ENCODE peak calls at places on chromosomes 12 and 14, in eight cellular contexts. Z, I, O, M, Q, S, W and C are unnamed samples.

GRCh38 chr14:103845327-103845726 is 2.0 kb downstream of the PPP1R13B start:
- DNase-seq in Z (no peak), I (no peak), O (no peak), M (no peak), Q (no peak), S (no peak), W (no peak), C (no peak)

GRCh38 chr12:123533672-123534643 is at the start of gene RILPL1:
- DNase-seq in Z (peak; percentile 96), I (peak; percentile 81), O (peak; percentile 70), M (peak; percentile 68), Q (peak; percentile 45), S (peak; percentile 41), W (no peak), C (peak; percentile 56)

GRCh38 chr14:32564591-32564990 is 235.5 kb downstream of the AKAP6 start:
- DNase-seq in Z (no peak), I (no peak), O (no peak), M (no peak), Q (no peak), S (no peak), W (no peak), C (no peak)

GRCh38 chr12:727321-727720 is 25.1 kb upstream of the WNK1 start:
- DNase-seq in Z (no peak), I (no peak), O (no peak), M (no peak), Q (no peak), S (no peak), W (no peak), C (peak; percentile 49)

GRCh38 chr12:108271951-108272729 is 67.0 kb downstream of the CMKLR1 start:
- DNase-seq in Z (no peak), I (no peak), O (no peak), M (no peak), Q (no peak), S (no peak), W (no peak), C (no peak)

GRCh38 chr12:96140110-96140509 is 54.1 kb upstream of the ELK3 start:
- DNase-seq in Z (no peak), I (no peak), O (no peak), M (no peak), Q (no peak), S (no peak), W (no peak), C (peak; percentile 34)

GRCh38 chr12:132190012-132190755 is 45.9 kb downstream of the NOC4L start:
- DNase-seq in Z (no peak), I (no peak), O (no peak), M (peak; percentile 45), Q (no peak), S (no peak), W (no peak), C (peak; percentile 50)

GRCh38 chr12:52387859-52388258 is 2.4 kb upstream of the KRT84 start:
- DNase-seq in Z (no peak), I (peak; percentile 42), O (no peak), M (no peak), Q (no peak), S (no peak), W (no peak), C (no peak)

GRCh38 chr12:55957106-55957859 is 8.6 kb downstream of the PMEL start:
- DNase-seq in Z (no peak), I (no peak), O (no peak), M (no peak), Q (no peak), S (peak; percentile 79), W (no peak), C (no peak)

GRCh38 chr14:105023144-105023543 is 2.3 kb upstream of the CDCA4 start:
- DNase-seq in Z (no peak), I (no peak), O (no peak), M (no peak), Q (no peak), S (no peak), W (no peak), C (no peak)

GRCh38 chr14:105019861-105020814 is 745 bp downstream of the CDCA4 start:
- DNase-seq in Z (no peak), I (no peak), O (no peak), M (peak; percentile 50), Q (peak; percentile 47), S (peak; percentile 39), W (no peak), C (no peak)

GRCh38 chr14:105022276-105022670 is 1.4 kb upstream of the CDCA4 start:
- DNase-seq in Z (no peak), I (no peak), O (no peak), M (no peak), Q (no peak), S (no peak), W (no peak), C (no peak)

GRCh38 chr14:105020815-105021655 is at the start of gene CDCA4:
- DNase-seq in Z (peak; percentile 97), I (peak; percentile 98), O (peak; percentile 98), M (peak; percentile 97), Q (peak; percentile 98), S (peak; percentile 99), W (peak; percentile 86), C (peak; percentile 92)

GRCh38 chr14:105021656-105022275 is 883 bp upstream of the CDCA4 start:
- DNase-seq in Z (peak; percentile 25), I (no peak), O (no peak), M (peak; percentile 56), Q (peak; percentile 51), S (peak; percentile 29), W (no peak), C (no peak)
- TF ChIP-seq POLR2A in Z (peak; percentile 19), I (no peak), O (no peak), M (no peak), Q (no peak), S (no peak), W (no peak), C (no peak)

GRCh38 chr12:14946856-14947255 is 8.5 kb upstream of the ERP27 start:
- DNase-seq in Z (no peak), I (no peak), O (no peak), M (no peak), Q (no peak), S (no peak), W (no peak), C (no peak)

GRCh38 chr12:14950982-14951746 is 10.2 kb downstream of the ARHGDIB start:
- DNase-seq in Z (no peak), I (no peak), O (no peak), M (no peak), Q (no peak), S (no peak), W (no peak), C (no peak)

GRCh38 chr12:14949631-14950030 is 11.3 kb upstream of the ERP27 start:
- DNase-seq in Z (no peak), I (no peak), O (no peak), M (no peak), Q (no peak), S (no peak), W (no peak), C (no peak)

GRCh38 chr12:14950421-14950820 is 11.0 kb downstream of the ARHGDIB start:
- DNase-seq in Z (no peak), I (no peak), O (no peak), M (no peak), Q (no peak), S (no peak), W (no peak), C (no peak)

GRCh38 chr12:14948672-14949071 is 10.3 kb upstream of the ERP27 start:
- DNase-seq in Z (no peak), I (no peak), O (peak; percentile 43), M (no peak), Q (peak; percentile 67), S (no peak), W (peak; percentile 26), C (no peak)
- TF ChIP-seq POLR2A in Z (no peak), I (no peak), O (peak; percentile 96), M (peak; percentile 7), Q (no peak), S (no peak), W (no peak), C (no peak)

GRCh38 chr12:3727354-3727753 is 25.6 kb downstream of the CRACR2A start:
- DNase-seq in Z (no peak), I (no peak), O (no peak), M (no peak), Q (no peak), S (no peak), W (no peak), C (no peak)

GRCh38 chr12:3726455-3726854 is 26.5 kb downstream of the CRACR2A start:
- DNase-seq in Z (no peak), I (no peak), O (no peak), M (no peak), Q (no peak), S (no peak), W (no peak), C (no peak)

GRCh38 chr12:3727877-3728632 is 24.9 kb downstream of the CRACR2A start:
- DNase-seq in Z (no peak), I (no peak), O (no peak), M (no peak), Q (peak; percentile 18), S (no peak), W (no peak), C (no peak)

GRCh38 chr12:3724096-3724805 is 28.7 kb downstream of the CRACR2A start:
- DNase-seq in Z (no peak), I (no peak), O (no peak), M (no peak), Q (no peak), S (no peak), W (no peak), C (no peak)

DNA sequence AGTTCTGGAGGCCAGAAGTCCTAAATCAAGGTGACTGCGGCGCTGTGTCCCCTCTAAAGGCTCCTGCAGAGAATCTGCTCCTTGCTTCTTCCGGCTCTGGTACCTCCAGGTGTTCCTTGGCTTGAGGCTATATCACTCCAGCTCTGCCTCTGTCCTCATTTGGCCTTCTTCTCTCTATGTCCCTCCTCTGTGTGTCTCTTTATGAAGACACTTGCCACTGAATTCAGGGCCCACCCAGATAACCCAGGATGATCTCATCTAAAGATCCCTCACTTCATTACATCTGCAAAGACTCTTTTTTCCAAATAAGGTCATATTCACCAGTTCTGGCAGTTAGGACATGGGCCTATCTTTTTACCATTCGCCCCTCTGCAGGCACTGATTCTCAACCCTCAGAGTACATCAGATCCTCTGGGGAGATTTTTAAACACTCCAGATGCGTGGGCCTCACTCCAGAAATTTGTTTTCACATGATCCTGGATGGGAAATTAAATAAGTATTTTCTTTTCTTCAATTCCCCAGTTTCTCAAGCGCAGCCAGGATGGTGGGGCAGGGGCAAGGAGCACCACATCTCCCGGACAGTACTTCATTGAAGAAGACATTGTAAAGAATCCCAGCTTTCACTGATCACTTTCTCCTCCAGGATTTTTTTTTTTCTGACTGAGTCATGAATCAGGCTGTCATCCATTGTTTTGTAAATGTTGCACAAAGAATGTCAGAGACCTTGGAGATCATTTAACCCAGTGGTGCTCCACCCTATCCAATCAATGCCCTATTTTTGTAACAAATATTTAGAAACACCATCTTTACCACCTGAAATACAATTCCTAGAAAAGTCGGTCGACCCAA is 27.4 kb downstream of the CRACR2A start:
- DNase-seq in Z (no peak), I (no peak), O (no peak), M (no peak), Q (no peak), S (no peak), W (no peak), C (no peak)
- TF ChIP-seq POLR2A in Z (no peak), I (no peak), O (no peak), M (no peak), Q (no peak), S (no peak), W (no peak), C (no peak)

DNA sequence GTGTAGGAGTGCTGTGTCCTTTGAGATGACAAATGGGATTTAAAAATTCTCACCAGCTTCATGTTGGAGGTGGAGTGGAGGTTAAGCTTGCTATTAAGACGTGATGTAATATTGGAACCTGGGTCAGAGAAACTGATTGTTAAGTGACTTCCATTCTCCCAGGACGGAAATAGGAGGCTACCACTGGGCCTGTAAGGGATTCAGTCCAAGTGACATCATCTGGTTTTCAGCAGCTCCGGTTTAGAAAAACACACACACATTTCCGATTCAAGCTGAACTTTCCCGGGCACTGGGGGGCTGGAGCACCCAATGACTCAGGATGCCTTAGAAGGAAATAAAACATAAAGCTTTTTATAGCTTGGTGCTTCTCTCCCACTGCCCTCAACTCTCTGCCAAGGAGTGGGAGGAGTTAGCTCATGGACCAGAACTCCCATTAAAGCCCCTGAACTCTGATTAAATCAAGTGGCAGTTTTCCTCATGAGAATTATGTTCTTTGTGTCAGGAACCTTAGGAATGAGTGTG is 12.4 kb downstream of the CALM1 start:
- DNase-seq in Z (no peak), I (peak; percentile 94), O (no peak), M (peak; percentile 44), Q (no peak), S (no peak), W (no peak), C (peak; percentile 93)
- TF ChIP-seq POLR2A in Z (no peak), I (no peak), O (no peak), M (no peak), Q (no peak), S (no peak), W (no peak), C (no peak)